ENCODE peak calls at places on chromosomes 5 and 9, in six cellular contexts. One of them, this sample, is unnamed.

GRCh38 chr9:93582115-93582514 is 5.7 kb downstream of the PHF2 start:
- DNase-seq in A549: no peak
- DNase-seq in prostate gland: no peak
- DNase-seq in heart right ventricle: no peak
- DNase-seq in HFF-Myc: no peak
- DNase-seq in epithelial cell of proximal tubule: no peak
- DNase-seq in this sample: peak

GRCh38 chr5:158700997-158701391 is 398.7 kb downstream of the EBF1 start:
- DNase-seq in A549: no peak
- DNase-seq in heart right ventricle: no peak
- DNase-seq in prostate gland: no peak
- DNase-seq in HFF-Myc: no peak
- DNase-seq in epithelial cell of proximal tubule: no peak
- DNase-seq in this sample: no peak

GRCh38 chr9:19998823-19999455 is 210.1 kb upstream of the SLC24A2 start:
- DNase-seq in heart right ventricle: no peak
- DNase-seq in HFF-Myc: no peak
- DNase-seq in A549: no peak
- DNase-seq in prostate gland: no peak
- DNase-seq in epithelial cell of proximal tubule: no peak
- DNase-seq in this sample: no peak

GRCh38 chr5:103232393-103232999 is 26.1 kb upstream of the MACIR start:
- DNase-seq in epithelial cell of proximal tubule: no peak
- DNase-seq in prostate gland: no peak
- DNase-seq in HFF-Myc: peak
- DNase-seq in heart right ventricle: no peak
- DNase-seq in A549: peak
- DNase-seq in this sample: no peak

GRCh38 chr5:151040211-151040747 is 19.9 kb downstream of the GPX3 start:
- DNase-seq in A549: peak
- DNase-seq in epithelial cell of proximal tubule: no peak
- DNase-seq in HFF-Myc: no peak
- DNase-seq in heart right ventricle: no peak
- DNase-seq in prostate gland: no peak
- DNase-seq in this sample: no peak

GRCh38 chr5:19608434-19608833 is 379.6 kb downstream of the CDH18 start:
- DNase-seq in HFF-Myc: no peak
- DNase-seq in prostate gland: no peak
- DNase-seq in heart right ventricle: no peak
- DNase-seq in epithelial cell of proximal tubule: no peak
- DNase-seq in A549: no peak
- DNase-seq in this sample: no peak

GRCh38 chr9:68685770-68686169 is 19.3 kb upstream of the PIP5K1B start:
- DNase-seq in HFF-Myc: no peak
- DNase-seq in A549: peak
- DNase-seq in epithelial cell of proximal tubule: no peak
- DNase-seq in prostate gland: no peak
- DNase-seq in heart right ventricle: no peak
- DNase-seq in this sample: peak

GRCh38 chr9:38067892-38068615 is 973 bp downstream of the SHB start:
- DNase-seq in epithelial cell of proximal tubule: no peak
- DNase-seq in HFF-Myc: no peak
- DNase-seq in heart right ventricle: peak
- DNase-seq in prostate gland: no peak
- DNase-seq in A549: no peak
- DNase-seq in this sample: peak

GRCh38 chr9:38392235-38393127 is at the start of gene ALDH1B1:
- DNase-seq in HFF-Myc: peak
- DNase-seq in epithelial cell of proximal tubule: no peak
- DNase-seq in A549: peak
- DNase-seq in prostate gland: peak
- DNase-seq in heart right ventricle: peak
- DNase-seq in this sample: peak

GRCh38 chr9:22158275-22158674 is 149.2 kb upstream of the CDKN2B start:
- DNase-seq in heart right ventricle: no peak
- DNase-seq in HFF-Myc: no peak
- DNase-seq in epithelial cell of proximal tubule: no peak
- DNase-seq in prostate gland: no peak
- DNase-seq in A549: no peak
- DNase-seq in this sample: no peak

GRCh38 chr5:74679968-74680367 is 5.1 kb upstream of the HEXB start:
- DNase-seq in heart right ventricle: no peak
- DNase-seq in HFF-Myc: no peak
- DNase-seq in prostate gland: no peak
- DNase-seq in epithelial cell of proximal tubule: no peak
- DNase-seq in A549: no peak
- DNase-seq in this sample: no peak

GRCh38 chr5:6235726-6236125 is 142.6 kb downstream of the MED10 start:
- DNase-seq in epithelial cell of proximal tubule: no peak
- DNase-seq in A549: no peak
- DNase-seq in HFF-Myc: no peak
- DNase-seq in heart right ventricle: no peak
- DNase-seq in prostate gland: no peak
- DNase-seq in this sample: no peak

GRCh38 chr5:158273035-158273434 is 414.1 kb upstream of the CLINT1 start:
- DNase-seq in epithelial cell of proximal tubule: no peak
- DNase-seq in prostate gland: no peak
- DNase-seq in HFF-Myc: no peak
- DNase-seq in A549: no peak
- DNase-seq in heart right ventricle: no peak
- DNase-seq in this sample: no peak

GRCh38 chr9:12903316-12903715 is 128.5 kb downstream of the LURAP1L start:
- DNase-seq in HFF-Myc: no peak
- DNase-seq in prostate gland: no peak
- DNase-seq in A549: no peak
- DNase-seq in heart right ventricle: no peak
- DNase-seq in epithelial cell of proximal tubule: no peak
- DNase-seq in this sample: no peak

GRCh38 chr5:140239939-140240700 is 62.8 kb downstream of the PFDN1 start:
- DNase-seq in heart right ventricle: peak
- DNase-seq in prostate gland: no peak
- DNase-seq in epithelial cell of proximal tubule: no peak
- DNase-seq in A549: peak
- DNase-seq in HFF-Myc: no peak
- DNase-seq in this sample: peak

GRCh38 chr5:112174959-112175594 is 244.0 kb downstream of the EPB41L4A start:
- DNase-seq in epithelial cell of proximal tubule: no peak
- DNase-seq in A549: peak
- DNase-seq in heart right ventricle: no peak
- DNase-seq in prostate gland: peak
- DNase-seq in HFF-Myc: no peak
- DNase-seq in this sample: no peak

GRCh38 chr5:175851311-175851710 is 20.1 kb upstream of the CPLX2 start:
- DNase-seq in heart right ventricle: no peak
- DNase-seq in epithelial cell of proximal tubule: no peak
- DNase-seq in prostate gland: no peak
- DNase-seq in A549: no peak
- DNase-seq in HFF-Myc: no peak
- DNase-seq in this sample: no peak

GRCh38 chr9:19552693-19553092 is 143.9 kb downstream of the ACER2 start:
- DNase-seq in epithelial cell of proximal tubule: no peak
- DNase-seq in heart right ventricle: no peak
- DNase-seq in prostate gland: no peak
- DNase-seq in HFF-Myc: no peak
- DNase-seq in A549: no peak
- DNase-seq in this sample: no peak

GRCh38 chr5:180026725-180027448 is 44.7 kb downstream of the RNF130 start:
- DNase-seq in prostate gland: no peak
- DNase-seq in heart right ventricle: no peak
- DNase-seq in epithelial cell of proximal tubule: no peak
- DNase-seq in HFF-Myc: no peak
- DNase-seq in A549: no peak
- DNase-seq in this sample: no peak

GRCh38 chr9:129887210-129888084 is 52.2 kb downstream of the USP20 start:
- DNase-seq in prostate gland: no peak
- DNase-seq in heart right ventricle: no peak
- DNase-seq in epithelial cell of proximal tubule: no peak
- DNase-seq in A549: no peak
- DNase-seq in HFF-Myc: no peak
- DNase-seq in this sample: no peak

GRCh38 chr5:61926911-61927310 is 379.1 kb upstream of the KIF2A start:
- DNase-seq in HFF-Myc: no peak
- DNase-seq in epithelial cell of proximal tubule: no peak
- DNase-seq in heart right ventricle: no peak
- DNase-seq in A549: no peak
- DNase-seq in prostate gland: no peak
- DNase-seq in this sample: no peak

GRCh38 chr9:18673179-18673578 is 199.2 kb downstream of the ADAMTSL1 start:
- DNase-seq in epithelial cell of proximal tubule: no peak
- DNase-seq in A549: no peak
- DNase-seq in heart right ventricle: no peak
- DNase-seq in HFF-Myc: no peak
- DNase-seq in prostate gland: no peak
- DNase-seq in this sample: no peak

GRCh38 chr5:73256462-73257260 is 83.7 kb downstream of the TMEM174 start:
- DNase-seq in epithelial cell of proximal tubule: no peak
- DNase-seq in prostate gland: no peak
- DNase-seq in heart right ventricle: no peak
- DNase-seq in HFF-Myc: no peak
- DNase-seq in A549: no peak
- DNase-seq in this sample: no peak

GRCh38 chr5:170053896-170054295 is 51.8 kb upstream of the FOXI1 start:
- DNase-seq in heart right ventricle: no peak
- DNase-seq in epithelial cell of proximal tubule: no peak
- DNase-seq in HFF-Myc: no peak
- DNase-seq in A549: no peak
- DNase-seq in prostate gland: no peak
- DNase-seq in this sample: no peak

GRCh38 chr5:67094476-67095300 is 101.9 kb downstream of the CD180 start:
- DNase-seq in A549: no peak
- DNase-seq in HFF-Myc: peak
- DNase-seq in heart right ventricle: no peak
- DNase-seq in prostate gland: no peak
- DNase-seq in epithelial cell of proximal tubule: peak
- DNase-seq in this sample: no peak

GRCh38 chr5:178100774-178101173 is 12.6 kb upstream of the N4BP3 start:
- DNase-seq in HFF-Myc: no peak
- DNase-seq in epithelial cell of proximal tubule: no peak
- DNase-seq in heart right ventricle: no peak
- DNase-seq in prostate gland: no peak
- DNase-seq in A549: no peak
- DNase-seq in this sample: no peak

GRCh38 chr5:143118222-143118621 is 285.3 kb downstream of the NR3C1 start:
- DNase-seq in epithelial cell of proximal tubule: no peak
- DNase-seq in HFF-Myc: no peak
- DNase-seq in A549: no peak
- DNase-seq in heart right ventricle: no peak
- DNase-seq in prostate gland: no peak
- DNase-seq in this sample: no peak

GRCh38 chr5:142506046-142506445 is 179.8 kb downstream of the FGF1 start:
- DNase-seq in prostate gland: no peak
- DNase-seq in epithelial cell of proximal tubule: no peak
- DNase-seq in A549: no peak
- DNase-seq in HFF-Myc: no peak
- DNase-seq in heart right ventricle: no peak
- DNase-seq in this sample: no peak

GRCh38 chr9:113352411-113352810 is 3.1 kb downstream of the BSPRY start:
- DNase-seq in epithelial cell of proximal tubule: no peak
- DNase-seq in HFF-Myc: no peak
- DNase-seq in heart right ventricle: no peak
- DNase-seq in A549: no peak
- DNase-seq in prostate gland: no peak
- DNase-seq in this sample: no peak

GRCh38 chr9:126745574-126746411 is 59.0 kb upstream of the ZBTB43 start:
- DNase-seq in HFF-Myc: no peak
- DNase-seq in prostate gland: no peak
- DNase-seq in A549: no peak
- DNase-seq in epithelial cell of proximal tubule: no peak
- DNase-seq in heart right ventricle: no peak
- DNase-seq in this sample: no peak

GRCh38 chr9:123322771-123323481 is 33.1 kb upstream of the CRB2 start:
- DNase-seq in A549: no peak
- DNase-seq in prostate gland: no peak
- DNase-seq in epithelial cell of proximal tubule: no peak
- DNase-seq in HFF-Myc: no peak
- DNase-seq in heart right ventricle: no peak
- DNase-seq in this sample: no peak

DNA sequence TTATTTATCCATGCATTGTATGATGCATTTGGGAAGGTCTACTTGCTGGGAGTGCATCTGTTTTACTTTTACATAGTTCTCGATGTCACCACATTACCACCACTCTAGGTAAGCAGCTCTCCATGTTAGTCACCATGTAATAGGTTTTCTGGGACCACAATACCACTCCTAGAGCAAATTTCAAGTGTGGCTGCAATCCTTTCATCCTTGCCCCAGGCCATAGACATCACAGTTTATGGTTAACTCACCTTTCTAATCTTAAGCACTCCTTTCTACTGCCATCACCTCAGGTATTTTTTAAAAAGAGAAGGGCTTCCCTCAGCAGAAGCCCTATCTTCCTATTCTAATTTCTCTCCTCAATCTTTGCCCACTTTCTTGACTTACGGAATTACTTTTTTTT is 354.1 kb downstream of the PLK2 start:
- DNase-seq in A549: no peak
- DNase-seq in epithelial cell of proximal tubule: no peak
- DNase-seq in prostate gland: no peak
- DNase-seq in heart right ventricle: no peak
- DNase-seq in HFF-Myc: no peak
- DNase-seq in this sample: no peak
- H3K4me3 ChIP-seq in A549: no peak
- H3K4me3 ChIP-seq in epithelial cell of proximal tubule: no peak
- H3K4me3 ChIP-seq in prostate gland: no peak
- H3K4me3 ChIP-seq in heart right ventricle: no peak
- H3K4me3 ChIP-seq in HFF-Myc: no peak
- H3K4me3 ChIP-seq in this sample: no peak

DNA sequence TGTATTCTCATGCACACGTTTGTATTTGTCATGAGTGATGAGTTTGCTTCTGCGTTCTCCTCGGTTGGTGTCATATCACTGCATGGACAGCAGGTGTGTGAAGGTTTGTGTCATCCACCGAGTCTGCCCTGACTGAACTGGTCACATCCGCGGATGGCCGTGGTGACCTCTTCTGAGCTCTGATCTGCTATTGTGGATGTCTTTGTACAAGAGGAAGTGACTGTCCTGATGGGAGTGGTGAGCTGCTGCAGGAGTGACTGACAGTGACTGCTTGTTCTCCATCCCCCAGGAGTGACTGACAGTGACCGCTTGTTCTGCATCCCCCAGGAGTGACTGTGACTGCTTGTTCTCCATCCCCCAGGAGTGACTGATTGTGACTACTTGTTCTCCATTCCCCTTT is 69.9 kb downstream of the EHMT1 start:
- DNase-seq in epithelial cell of proximal tubule: no peak
- DNase-seq in heart right ventricle: no peak
- DNase-seq in HFF-Myc: no peak
- DNase-seq in prostate gland: no peak
- DNase-seq in A549: no peak
- DNase-seq in this sample: no peak
- TF ChIP-seq CTCF in epithelial cell of proximal tubule: no peak
- TF ChIP-seq CTCF in heart right ventricle: no peak
- TF ChIP-seq CTCF in HFF-Myc: no peak
- TF ChIP-seq CTCF in prostate gland: no peak
- TF ChIP-seq CTCF in A549: no peak
- TF ChIP-seq CTCF in this sample: no peak

GRCh38 chr9:7967093-7967827 is 167.7 kb upstream of the DMAC1 start:
- DNase-seq in prostate gland: no peak
- DNase-seq in heart right ventricle: no peak
- DNase-seq in A549: no peak
- DNase-seq in epithelial cell of proximal tubule: no peak
- DNase-seq in HFF-Myc: no peak
- DNase-seq in this sample: no peak
- H3K4me3 ChIP-seq in prostate gland: no peak
- H3K4me3 ChIP-seq in heart right ventricle: no peak
- H3K4me3 ChIP-seq in A549: no peak
- H3K4me3 ChIP-seq in epithelial cell of proximal tubule: no peak
- H3K4me3 ChIP-seq in HFF-Myc: no peak
- H3K4me3 ChIP-seq in this sample: no peak

GRCh38 chr9:34989056-34989945 is at the start of gene DNAJB5:
- DNase-seq in HFF-Myc: peak
- DNase-seq in A549: peak
- DNase-seq in heart right ventricle: peak
- DNase-seq in prostate gland: peak
- DNase-seq in epithelial cell of proximal tubule: peak
- DNase-seq in this sample: peak
- TF ChIP-seq CTCF in HFF-Myc: no peak
- TF ChIP-seq CTCF in A549: no peak
- TF ChIP-seq CTCF in heart right ventricle: no peak
- TF ChIP-seq CTCF in prostate gland: no peak
- TF ChIP-seq CTCF in epithelial cell of proximal tubule: no peak
- TF ChIP-seq CTCF in this sample: no peak